ENCODE peak calls at places on chromosomes 11 and 22, in six cellular contexts. X is body of pancreas, K is GM23248, I is PC-3, Y is AG04449, W is BJ. R is an unnamed sample.

GRCh38 chr11:76598426-76598839 is 72.1 kb downstream of the LRRC32 start:
- DNase-seq in X (no peak), Y (no peak), I (peak), W (no peak), K (peak), R (no peak)

GRCh38 chr22:20239951-20240773 is 28.0 kb downstream of the RTN4R start:
- DNase-seq in Y (no peak), K (no peak), I (no peak), X (no peak), W (no peak), R (no peak)

GRCh38 chr22:37186997-37187522 is 987 bp downstream of the C1QTNF6 start:
- DNase-seq in Y (no peak), W (no peak), I (no peak), X (no peak), K (peak), R (no peak)

GRCh38 chr22:39136317-39136716 is 16.2 kb downstream of the CBX7 start:
- DNase-seq in Y (no peak), X (no peak), K (no peak), W (no peak), I (no peak), R (no peak)

GRCh38 chr11:8512547-8512946 is 81.5 kb downstream of the STK33 start:
- DNase-seq in I (no peak), K (no peak), X (no peak), W (no peak), Y (no peak), R (no peak)

GRCh38 chr22:31917227-31917921 is 27.0 kb upstream of the YWHAH start:
- DNase-seq in X (no peak), I (no peak), Y (no peak), W (no peak), K (no peak), R (no peak)

GRCh38 chr22:39556970-39557811 is 13.4 kb upstream of the CACNA1I start:
- DNase-seq in W (no peak), Y (no peak), I (no peak), K (peak), X (no peak), R (no peak)

GRCh38 chr11:1219446-1219835 is 3.4 kb upstream of the MUC5B start:
- DNase-seq in X (peak), K (no peak), Y (no peak), W (no peak), I (no peak), R (no peak)

GRCh38 chr11:108496643-108497256 is 1.4 kb downstream of the POGLUT3 start:
- DNase-seq in W (no peak), I (peak), X (no peak), K (peak), Y (no peak), R (no peak)

GRCh38 chr11:113372317-113372716 is 15.3 kb upstream of the ANKK1 start:
- DNase-seq in I (no peak), Y (no peak), X (no peak), W (no peak), K (no peak), R (no peak)

GRCh38 chr22:44191036-44191454 is 10.3 kb downstream of the PARVG start:
- DNase-seq in X (no peak), W (no peak), I (no peak), Y (no peak), K (peak), R (no peak)

GRCh38 chr11:19803506-19803998 is 90.9 kb downstream of the NAV2 start:
- DNase-seq in I (peak), K (no peak), X (peak), W (no peak), Y (no peak), R (no peak)

GRCh38 chr22:37211075-37211852 is 1.0 kb downstream of the SSTR3 start:
- DNase-seq in I (no peak), K (no peak), Y (no peak), W (no peak), X (no peak), R (no peak)

GRCh38 chr11:134544095-134544815 is 132.2 kb upstream of the B3GAT1 start:
- DNase-seq in K (no peak), X (no peak), W (no peak), I (no peak), Y (no peak), R (no peak)

GRCh38 chr11:6353367-6353987 is 33.2 kb upstream of the CAVIN3 start:
- DNase-seq in X (peak), W (no peak), K (peak), I (peak), Y (no peak), R (no peak)

GRCh38 chr11:131666617-131667016 is 296.2 kb downstream of the NTM start:
- DNase-seq in K (peak), W (peak), X (no peak), Y (peak), I (no peak), R (peak)

GRCh38 chr22:22612516-22612915 is 31.9 kb upstream of the GGTLC2 start:
- DNase-seq in K (no peak), I (no peak), W (no peak), Y (no peak), X (no peak), R (no peak)

GRCh38 chr11:78220218-78221157 is 31.8 kb downstream of the USP35 start:
- DNase-seq in I (no peak), Y (no peak), X (no peak), W (no peak), K (no peak), R (no peak)

GRCh38 chr11:78216571-78217287 is 28.0 kb downstream of the USP35 start:
- DNase-seq in X (no peak), Y (no peak), K (peak), I (peak), W (no peak), R (no peak)

GRCh38 chr11:78219493-78220217 is 30.9 kb downstream of the USP35 start:
- DNase-seq in W (no peak), I (no peak), Y (no peak), X (no peak), K (peak), R (no peak)

GRCh38 chr11:78217650-78218541 is 29.2 kb downstream of the USP35 start:
- DNase-seq in W (no peak), X (no peak), I (no peak), Y (no peak), K (no peak), R (no peak)

DNA sequence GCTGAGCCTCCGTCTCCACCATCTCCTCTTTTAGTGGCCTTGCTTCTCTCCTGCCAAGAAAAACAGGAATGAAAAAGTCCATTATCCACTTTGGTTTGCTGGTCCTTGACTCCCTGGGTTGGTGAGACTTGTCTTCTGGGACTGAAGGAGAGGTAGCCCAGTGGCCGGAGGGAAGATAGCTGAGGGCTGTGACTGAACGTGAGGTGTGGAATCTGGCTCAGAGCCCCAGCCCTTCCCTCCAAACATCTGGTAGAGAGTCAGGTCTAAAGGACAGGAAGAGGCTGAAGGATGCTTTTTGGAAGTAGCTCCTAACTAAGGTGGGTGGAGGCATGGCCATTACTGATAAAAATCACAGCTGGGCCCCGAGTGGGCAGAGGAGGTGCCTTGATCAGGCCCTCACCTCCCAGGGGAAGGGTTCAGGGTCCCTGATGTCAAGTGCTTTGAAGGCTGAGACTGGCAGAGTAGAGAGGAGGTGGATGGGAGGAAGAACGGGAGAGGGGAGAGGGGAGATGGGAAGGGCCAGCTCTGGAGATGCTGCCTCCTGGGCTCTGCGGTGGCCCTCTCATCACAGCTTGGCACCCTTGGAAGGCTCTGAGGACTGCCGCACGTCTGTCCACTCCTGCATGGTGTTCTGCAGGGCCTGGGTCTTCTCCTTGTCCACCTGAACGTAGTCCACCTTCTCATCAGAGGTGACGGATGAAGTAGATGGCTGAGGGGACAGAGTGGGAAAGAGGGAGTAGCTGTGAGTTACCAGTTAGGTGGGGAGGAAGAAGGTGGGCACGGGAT is 30.2 kb downstream of the USP35 start:
- DNase-seq in X (no peak), Y (no peak), W (no peak), K (no peak), I (no peak), R (no peak)
- H3K4me3 ChIP-seq in X (no peak), Y (no peak), W (no peak), K (no peak), I (no peak), R (no peak)

GRCh38 chr22:42344391-42344861 is 74.0 kb upstream of the TCF20 start:
- DNase-seq in X (no peak), W (no peak), Y (no peak), K (peak), I (no peak), R (no peak)
- H3K4me3 ChIP-seq in X (no peak), W (no peak), Y (no peak), K (peak), I (peak), R (peak)

GRCh38 chr11:72780291-72781062 is 13.4 kb downstream of the STARD10 start:
- DNase-seq in Y (no peak), K (no peak), I (no peak), X (no peak), W (no peak), R (no peak)
- H3K4me3 ChIP-seq in Y (peak), K (peak), I (peak), X (peak), W (no peak), R (peak)

GRCh38 chr11:63641727-63642126 is 27.5 kb upstream of the PLAAT3 start:
- DNase-seq in I (no peak), X (no peak), Y (no peak), W (no peak), K (peak), R (no peak)
- H3K4me3 ChIP-seq in I (no peak), X (no peak), Y (no peak), W (no peak), K (no peak), R (no peak)

DNA sequence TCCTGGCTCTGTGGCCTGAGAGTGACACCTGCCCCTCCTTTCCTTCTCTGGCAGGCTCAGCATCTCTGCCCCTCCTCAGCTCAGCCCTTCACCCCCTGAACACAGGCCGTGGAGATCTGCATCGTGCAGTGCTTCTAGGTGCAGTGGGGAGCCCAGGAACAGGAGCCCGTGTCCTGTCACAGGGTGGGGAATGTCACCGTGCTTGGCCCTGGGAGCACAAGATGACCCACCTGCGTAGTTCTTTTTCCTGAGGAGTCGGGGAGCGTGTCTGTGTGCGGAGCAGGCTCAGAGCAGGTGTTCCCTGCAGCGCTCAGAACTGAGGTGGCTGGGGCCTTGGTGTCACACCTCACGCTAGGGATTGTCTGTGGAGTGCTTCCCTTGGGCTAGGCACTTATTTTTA is 10.6 kb downstream of the TBC1D22A start:
- DNase-seq in X (no peak), K (no peak), I (no peak), W (no peak), Y (no peak), R (no peak)
- H3K4me3 ChIP-seq in X (no peak), K (no peak), I (no peak), W (no peak), Y (no peak), R (no peak)

DNA sequence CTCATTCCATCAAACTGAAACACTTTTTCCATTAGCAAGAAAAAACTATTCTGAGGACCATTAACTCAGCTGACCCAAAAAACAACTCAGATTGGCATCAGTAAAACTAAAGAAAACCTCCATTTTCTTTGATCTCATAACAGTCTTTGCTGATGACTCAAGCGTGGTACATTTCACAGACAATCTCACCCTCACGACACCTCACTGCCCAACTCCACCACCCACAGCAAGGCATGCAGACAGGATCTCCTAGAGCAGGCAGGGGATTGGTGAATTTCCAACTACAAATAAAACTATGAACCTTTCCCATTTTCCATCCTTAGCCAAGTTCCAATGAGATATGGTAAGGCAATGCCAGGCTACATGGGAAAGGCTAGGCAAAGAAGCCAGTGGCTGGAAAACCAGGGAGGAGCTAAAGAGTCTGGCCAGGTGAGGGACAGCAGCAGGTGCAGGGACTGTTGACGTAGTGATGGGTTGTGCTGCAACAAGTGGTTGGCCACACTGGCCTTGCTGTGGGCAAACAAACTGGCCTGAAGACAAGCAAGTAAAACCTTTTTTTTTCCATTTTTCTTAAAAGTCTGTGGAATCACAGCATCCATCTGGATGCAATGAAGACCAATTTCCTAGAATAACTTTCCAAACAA is 97.2 kb downstream of the SERGEF start:
- DNase-seq in Y (no peak), W (no peak), X (no peak), K (peak), I (no peak), R (no peak)
- H3K4me3 ChIP-seq in Y (no peak), W (no peak), X (no peak), K (no peak), I (no peak), R (no peak)

R was measured in skeletal muscle cell.